ENCODE peak calls at places on chromosome 22, in seven cellular contexts. M, I, Q, F, L, X and D are unnamed samples.

GRCh38 chr22:42156121-42156520 is 25.5 kb upstream of the CYP2D6 start:
- DNase-seq in M (no peak), L (no peak), I (no peak), X (no peak), Q (no peak), F (no peak), D (no peak)

GRCh38 chr22:20040801-20041200 is 19.9 kb downstream of the TANGO2 start:
- DNase-seq in L (no peak), M (no peak), I (no peak), Q (no peak), F (no peak), X (no peak), D (no peak)

GRCh38 chr22:19488285-19488684 is 8.6 kb downstream of the CDC45 start:
- DNase-seq in F (no peak), I (no peak), M (no peak), X (no peak), Q (no peak), L (no peak), D (no peak)

GRCh38 chr22:49087163-49087562 is 740.5 kb downstream of the BRD1 start:
- DNase-seq in F (no peak), L (no peak), M (no peak), X (no peak), Q (no peak), I (no peak), D (no peak)

GRCh38 chr22:46297151-46297819 is 615 bp downstream of the GTSE1 start:
- DNase-seq in Q (no peak), I (no peak), M (no peak), F (no peak), X (peak; percentile 44), L (no peak), D (no peak)

GRCh38 chr22:31215018-31215535 is 3.0 kb downstream of the LIMK2 start:
- DNase-seq in L (no peak), I (no peak), M (no peak), X (no peak), F (no peak), Q (no peak), D (no peak)

GRCh38 chr22:44660051-44660830 is 41.8 kb upstream of the PRR5 start:
- DNase-seq in X (no peak), Q (no peak), L (no peak), F (no peak), I (no peak), M (no peak), D (no peak)

GRCh38 chr22:19966908-19967750 is 25.5 kb upstream of the TXNRD2 start:
- DNase-seq in X (no peak), M (no peak), L (no peak), F (no peak), I (no peak), Q (no peak), D (no peak)

GRCh38 chr22:16783930-16784354 is 41.3 kb downstream of the XKR3 start:
- DNase-seq in F (no peak), X (peak; percentile 39), L (no peak), M (peak; percentile 31), Q (no peak), I (no peak), D (no peak)

GRCh38 chr22:50739894-50740293 is 1.9 kb downstream of the ACR start:
- DNase-seq in M (no peak), L (no peak), I (no peak), X (no peak), F (no peak), Q (no peak), D (no peak)

GRCh38 chr22:40805239-40805638 is 13.9 kb downstream of the SLC25A17 start:
- DNase-seq in Q (no peak), X (no peak), I (no peak), F (no peak), M (no peak), L (no peak), D (no peak)

GRCh38 chr22:36775589-36775965 is 342 bp downstream of the IFT27 start:
- DNase-seq in I (no peak), X (peak; percentile 34), L (no peak), F (peak; percentile 32), M (no peak), Q (no peak), D (peak; percentile 24)

GRCh38 chr22:41178425-41178975 is 26.6 kb upstream of the L3MBTL2 start:
- DNase-seq in X (no peak), L (no peak), F (no peak), I (no peak), M (no peak), Q (peak; percentile 22), D (peak; percentile 71)

GRCh38 chr22:36333632-36334031 is 54.1 kb downstream of the MYH9 start:
- DNase-seq in X (no peak), Q (no peak), L (no peak), I (no peak), M (no peak), F (no peak), D (no peak)

GRCh38 chr22:20206709-20207215 is 55.9 kb upstream of the CCDC188 start:
- DNase-seq in Q (no peak), F (no peak), X (no peak), I (no peak), M (no peak), L (no peak), D (no peak)

GRCh38 chr22:45834241-45834640 is 142.7 kb downstream of the WNT7B start:
- DNase-seq in I (no peak), F (no peak), Q (no peak), X (no peak), L (no peak), M (no peak), D (no peak)

GRCh38 chr22:33803371-33803770 is 116.9 kb downstream of the LARGE1 start:
- DNase-seq in X (no peak), M (no peak), F (no peak), Q (no peak), I (no peak), L (no peak), D (no peak)

GRCh38 chr22:35509960-35510359 is 30.7 kb upstream of the RASD2 start:
- DNase-seq in X (no peak), M (no peak), F (no peak), Q (no peak), L (no peak), I (no peak), D (no peak)

GRCh38 chr22:23077627-23078461 is 7.5 kb downstream of the GNAZ start:
- DNase-seq in F (no peak), Q (no peak), X (no peak), I (no peak), L (no peak), M (no peak), D (no peak)

GRCh38 chr22:38305481-38306448 is 11.5 kb downstream of the CSNK1E start:
- DNase-seq in F (no peak), M (no peak), L (no peak), X (no peak), I (no peak), Q (no peak), D (no peak)

GRCh38 chr22:17855891-17856290 is 81.6 kb upstream of the BID start:
- DNase-seq in M (no peak), L (no peak), F (no peak), Q (no peak), X (no peak), I (no peak), D (no peak)

GRCh38 chr22:44461614-44462013 is 36.4 kb downstream of the RTL6 start:
- DNase-seq in I (no peak), M (no peak), L (no peak), X (no peak), F (no peak), Q (no peak), D (no peak)

GRCh38 chr22:40533712-40534378 is 102.7 kb downstream of the MRTFA start:
- DNase-seq in Q (no peak), F (no peak), L (peak; percentile 71), M (peak; percentile 75), I (no peak), X (peak; percentile 45), D (peak; percentile 20)